ENCODE peak calls at places on chromosomes 6 and 20, in six cellular contexts. One of them, this sample, is unnamed.

GRCh38 chr6:149864578-149865535 is 698 bp upstream of the LRP11 start:
- DNase-seq in IMR-90: peak; percentile 77
- DNase-seq in H9: no peak
- DNase-seq in neuronal stem cell: peak; percentile 39
- DNase-seq in H1: no peak
- DNase-seq in mesendoderm: peak; percentile 73
- DNase-seq in this sample: peak; percentile 88

GRCh38 chr6:29641430-29642213 is 8.6 kb upstream of the GABBR1 start:
- DNase-seq in IMR-90: no peak
- DNase-seq in H9: no peak
- DNase-seq in neuronal stem cell: no peak
- DNase-seq in H1: no peak
- DNase-seq in mesendoderm: no peak
- DNase-seq in this sample: no peak

GRCh38 chr6:166365221-166365620 is 17.5 kb downstream of the MPC1 start:
- DNase-seq in IMR-90: peak; percentile 74
- DNase-seq in H9: no peak
- DNase-seq in neuronal stem cell: no peak
- DNase-seq in H1: no peak
- DNase-seq in mesendoderm: peak; percentile 81
- DNase-seq in this sample: peak; percentile 33

GRCh38 chr6:37517411-37517812 is 17.7 kb upstream of the CCDC167 start:
- DNase-seq in IMR-90: no peak
- DNase-seq in H9: no peak
- DNase-seq in neuronal stem cell: no peak
- DNase-seq in H1: no peak
- DNase-seq in mesendoderm: no peak
- DNase-seq in this sample: no peak

GRCh38 chr6:125745281-125746018 is 4.0 kb upstream of the HEY2 start:
- DNase-seq in IMR-90: no peak
- DNase-seq in H9: peak; percentile 83
- DNase-seq in neuronal stem cell: peak; percentile 21
- DNase-seq in H1: peak; percentile 88
- DNase-seq in mesendoderm: peak; percentile 61
- DNase-seq in this sample: no peak

GRCh38 chr6:156597130-156597529 is 180.0 kb upstream of the ARID1B start:
- DNase-seq in IMR-90: no peak
- DNase-seq in H9: no peak
- DNase-seq in neuronal stem cell: no peak
- DNase-seq in H1: no peak
- DNase-seq in mesendoderm: no peak
- DNase-seq in this sample: no peak

GRCh38 chr20:44209691-44210421 is 715 bp downstream of the OSER1 start:
- DNase-seq in IMR-90: peak; percentile 35
- DNase-seq in H9: no peak
- DNase-seq in neuronal stem cell: peak; percentile 47
- DNase-seq in H1: no peak
- DNase-seq in mesendoderm: peak; percentile 69
- DNase-seq in this sample: peak; percentile 64

GRCh38 chr6:99606670-99607415 is at the start of gene PRDM13:
- DNase-seq in IMR-90: no peak
- DNase-seq in H9: peak; percentile 59
- DNase-seq in neuronal stem cell: no peak
- DNase-seq in H1: no peak
- DNase-seq in mesendoderm: peak; percentile 51
- DNase-seq in this sample: no peak

GRCh38 chr6:35664945-35665344 is 23.8 kb downstream of the FKBP5 start:
- DNase-seq in IMR-90: peak; percentile 27
- DNase-seq in H9: no peak
- DNase-seq in neuronal stem cell: no peak
- DNase-seq in H1: no peak
- DNase-seq in mesendoderm: no peak
- DNase-seq in this sample: no peak

GRCh38 chr6:86793649-86794048 is 143.7 kb upstream of the HTR1E start:
- DNase-seq in IMR-90: no peak
- DNase-seq in H9: no peak
- DNase-seq in neuronal stem cell: no peak
- DNase-seq in H1: no peak
- DNase-seq in mesendoderm: no peak
- DNase-seq in this sample: no peak

GRCh38 chr6:3481640-3482039 is 24.8 kb upstream of the SLC22A23 start:
- DNase-seq in IMR-90: no peak
- DNase-seq in H9: no peak
- DNase-seq in neuronal stem cell: no peak
- DNase-seq in H1: no peak
- DNase-seq in mesendoderm: no peak
- DNase-seq in this sample: no peak

GRCh38 chr6:155481215-155481614 is 25.6 kb upstream of the NOX3 start:
- DNase-seq in IMR-90: peak; percentile 56
- DNase-seq in H9: no peak
- DNase-seq in neuronal stem cell: no peak
- DNase-seq in H1: no peak
- DNase-seq in mesendoderm: no peak
- DNase-seq in this sample: no peak

GRCh38 chr20:62856931-62857619 is 4.5 kb downstream of the TCFL5 start:
- DNase-seq in IMR-90: no peak
- DNase-seq in H9: no peak
- DNase-seq in neuronal stem cell: no peak
- DNase-seq in H1: no peak
- DNase-seq in mesendoderm: no peak
- DNase-seq in this sample: no peak

GRCh38 chr20:62855120-62855519 is 6.5 kb downstream of the TCFL5 start:
- DNase-seq in IMR-90: no peak
- DNase-seq in H9: no peak
- DNase-seq in neuronal stem cell: no peak
- DNase-seq in H1: no peak
- DNase-seq in mesendoderm: no peak
- DNase-seq in this sample: no peak

GRCh38 chr20:62860391-62860923 is 1.2 kb downstream of the TCFL5 start:
- DNase-seq in IMR-90: peak; percentile 45
- DNase-seq in H9: no peak
- DNase-seq in neuronal stem cell: no peak
- DNase-seq in H1: no peak
- DNase-seq in mesendoderm: peak; percentile 39
- DNase-seq in this sample: peak; percentile 52

GRCh38 chr20:62859721-62860120 is 1.9 kb downstream of the TCFL5 start:
- DNase-seq in IMR-90: no peak
- DNase-seq in H9: no peak
- DNase-seq in neuronal stem cell: no peak
- DNase-seq in H1: no peak
- DNase-seq in mesendoderm: no peak
- DNase-seq in this sample: no peak

GRCh38 chr20:62858059-62858458 is 3.6 kb downstream of the TCFL5 start:
- DNase-seq in IMR-90: no peak
- DNase-seq in H9: no peak
- DNase-seq in neuronal stem cell: no peak
- DNase-seq in H1: no peak
- DNase-seq in mesendoderm: no peak
- DNase-seq in this sample: no peak
- H2BK15ac ChIP-seq in IMR-90: no peak overlapping the region
- H2BK15ac ChIP-seq in H9: no peak overlapping the region
- H2BK15ac ChIP-seq in neuronal stem cell: no peak overlapping the region
- H2BK15ac ChIP-seq in H1: no peak overlapping the region
- H2BK15ac ChIP-seq in mesendoderm: no peak overlapping the region
- H2BK15ac ChIP-seq in this sample: no peak overlapping the region

GRCh38 chr20:58720890-58721289 is 28.3 kb downstream of the NPEPL1 start:
- DNase-seq in IMR-90: no peak
- DNase-seq in H9: no peak
- DNase-seq in neuronal stem cell: no peak
- DNase-seq in H1: no peak
- DNase-seq in mesendoderm: no peak
- DNase-seq in this sample: no peak
- H2BK15ac ChIP-seq in IMR-90: no peak overlapping the region
- H2BK15ac ChIP-seq in H9: no peak overlapping the region
- H2BK15ac ChIP-seq in neuronal stem cell: no peak overlapping the region
- H2BK15ac ChIP-seq in H1: no peak overlapping the region
- H2BK15ac ChIP-seq in mesendoderm: no peak overlapping the region
- H2BK15ac ChIP-seq in this sample: no peak overlapping the region

GRCh38 chr6:34003962-34004361 is 141.9 kb downstream of the GRM4 start:
- DNase-seq in IMR-90: no peak
- DNase-seq in H9: no peak
- DNase-seq in neuronal stem cell: no peak
- DNase-seq in H1: no peak
- DNase-seq in mesendoderm: no peak
- DNase-seq in this sample: no peak

GRCh38 chr6:33999567-33999966 is 146.3 kb downstream of the GRM4 start:
- DNase-seq in IMR-90: no peak
- DNase-seq in H9: no peak
- DNase-seq in neuronal stem cell: no peak
- DNase-seq in H1: no peak
- DNase-seq in mesendoderm: no peak
- DNase-seq in this sample: no peak

GRCh38 chr6:34001706-34002645 is 143.9 kb downstream of the GRM4 start:
- DNase-seq in IMR-90: no peak
- DNase-seq in H9: no peak
- DNase-seq in neuronal stem cell: no peak
- DNase-seq in H1: no peak
- DNase-seq in mesendoderm: no peak
- DNase-seq in this sample: no peak

GRCh38 chr6:33997265-33997664 is 148.6 kb downstream of the GRM4 start:
- DNase-seq in IMR-90: no peak
- DNase-seq in H9: no peak
- DNase-seq in neuronal stem cell: no peak
- DNase-seq in H1: no peak
- DNase-seq in mesendoderm: no peak
- DNase-seq in this sample: no peak

GRCh38 chr6:34000281-34000680 is 145.6 kb downstream of the GRM4 start:
- DNase-seq in IMR-90: no peak
- DNase-seq in H9: no peak
- DNase-seq in neuronal stem cell: no peak
- DNase-seq in H1: no peak
- DNase-seq in mesendoderm: no peak
- DNase-seq in this sample: no peak
- H2BK15ac ChIP-seq in IMR-90: no peak overlapping the region
- H2BK15ac ChIP-seq in H9: no peak overlapping the region
- H2BK15ac ChIP-seq in neuronal stem cell: peak overlapping the region; percentile 71
- H2BK15ac ChIP-seq in H1: no peak overlapping the region
- H2BK15ac ChIP-seq in mesendoderm: no peak overlapping the region
- H2BK15ac ChIP-seq in this sample: no peak overlapping the region

DNA sequence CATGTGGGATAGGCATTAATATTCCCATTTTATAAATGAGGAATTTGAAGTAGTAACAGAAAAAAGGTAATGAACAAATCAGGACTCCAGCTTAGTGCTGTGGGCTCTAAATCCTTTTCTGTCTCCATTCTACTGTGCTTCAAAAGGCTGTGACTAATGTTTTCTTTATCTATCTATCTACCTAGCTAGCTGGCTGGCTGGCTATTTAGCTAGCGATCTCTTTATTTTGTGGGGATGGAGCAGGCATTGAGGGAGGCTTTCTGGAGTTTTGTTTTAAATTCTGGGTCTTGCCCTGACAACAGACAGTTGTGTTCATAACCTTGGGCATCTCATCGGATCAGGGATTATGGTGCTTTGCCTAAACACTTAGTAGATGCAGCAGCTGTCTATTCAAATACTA is 139.2 kb downstream of the SOX4 start:
- DNase-seq in IMR-90: no peak
- DNase-seq in H9: no peak
- DNase-seq in neuronal stem cell: no peak
- DNase-seq in H1: no peak
- DNase-seq in mesendoderm: no peak
- DNase-seq in this sample: no peak
- H2BK15ac ChIP-seq in IMR-90: no peak overlapping the region
- H2BK15ac ChIP-seq in H9: no peak overlapping the region
- H2BK15ac ChIP-seq in neuronal stem cell: no peak overlapping the region
- H2BK15ac ChIP-seq in H1: no peak overlapping the region
- H2BK15ac ChIP-seq in mesendoderm: no peak overlapping the region
- H2BK15ac ChIP-seq in this sample: no peak overlapping the region

GRCh38 chr6:69627625-69628024 is 169.2 kb downstream of the LMBRD1 start:
- DNase-seq in IMR-90: no peak
- DNase-seq in H9: no peak
- DNase-seq in neuronal stem cell: no peak
- DNase-seq in H1: no peak
- DNase-seq in mesendoderm: no peak
- DNase-seq in this sample: no peak
- H2BK15ac ChIP-seq in IMR-90: no peak overlapping the region
- H2BK15ac ChIP-seq in H9: no peak overlapping the region
- H2BK15ac ChIP-seq in neuronal stem cell: no peak overlapping the region
- H2BK15ac ChIP-seq in H1: no peak overlapping the region
- H2BK15ac ChIP-seq in mesendoderm: no peak overlapping the region
- H2BK15ac ChIP-seq in this sample: no peak overlapping the region

GRCh38 chr20:51430198-51430950 is 112.1 kb downstream of the NFATC2 start:
- DNase-seq in IMR-90: no peak
- DNase-seq in H9: no peak
- DNase-seq in neuronal stem cell: no peak
- DNase-seq in H1: no peak
- DNase-seq in mesendoderm: no peak
- DNase-seq in this sample: no peak
- H2BK15ac ChIP-seq in IMR-90: no peak overlapping the region
- H2BK15ac ChIP-seq in H9: no peak overlapping the region
- H2BK15ac ChIP-seq in neuronal stem cell: no peak overlapping the region
- H2BK15ac ChIP-seq in H1: no peak overlapping the region
- H2BK15ac ChIP-seq in mesendoderm: no peak overlapping the region
- H2BK15ac ChIP-seq in this sample: no peak overlapping the region

DNA sequence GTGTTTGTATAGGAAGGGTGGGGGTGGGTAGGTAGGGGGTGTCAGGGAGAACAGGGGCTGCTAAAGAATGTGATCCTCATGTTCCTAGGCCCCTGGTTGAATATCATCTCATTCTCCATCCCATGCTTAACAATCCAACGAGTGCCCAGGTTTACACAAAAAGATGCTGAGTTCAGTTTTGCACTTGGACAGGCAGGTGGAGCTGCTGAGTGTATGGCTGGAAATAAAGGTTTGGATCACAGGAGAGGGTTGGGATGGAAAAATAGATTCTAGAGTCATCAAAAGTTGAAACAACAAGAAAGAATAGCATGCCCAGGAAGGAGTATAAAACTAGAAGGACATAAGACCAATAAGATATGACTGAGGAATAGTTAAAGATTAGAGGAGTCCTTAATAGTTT is 14.2 kb downstream of the CHD6 start:
- DNase-seq in IMR-90: no peak
- DNase-seq in H9: no peak
- DNase-seq in neuronal stem cell: no peak
- DNase-seq in H1: no peak
- DNase-seq in mesendoderm: no peak
- DNase-seq in this sample: no peak
- H2BK15ac ChIP-seq in IMR-90: no peak overlapping the region
- H2BK15ac ChIP-seq in H9: no peak overlapping the region
- H2BK15ac ChIP-seq in neuronal stem cell: no peak overlapping the region
- H2BK15ac ChIP-seq in H1: no peak overlapping the region
- H2BK15ac ChIP-seq in mesendoderm: no peak overlapping the region
- H2BK15ac ChIP-seq in this sample: no peak overlapping the region

GRCh38 chr6:170476360-170476759 is 76.7 kb downstream of the PSMB1 start:
- DNase-seq in IMR-90: no peak
- DNase-seq in H9: no peak
- DNase-seq in neuronal stem cell: no peak
- DNase-seq in H1: no peak
- DNase-seq in mesendoderm: no peak
- DNase-seq in this sample: no peak

GRCh38 chr6:170483413-170483812 is 69.7 kb downstream of the PSMB1 start:
- DNase-seq in IMR-90: no peak
- DNase-seq in H9: no peak
- DNase-seq in neuronal stem cell: no peak
- DNase-seq in H1: no peak
- DNase-seq in mesendoderm: no peak
- DNase-seq in this sample: no peak

GRCh38 chr6:170485159-170485558 is 67.9 kb downstream of the PSMB1 start:
- DNase-seq in IMR-90: no peak
- DNase-seq in H9: no peak
- DNase-seq in neuronal stem cell: no peak
- DNase-seq in H1: no peak
- DNase-seq in mesendoderm: no peak
- DNase-seq in this sample: no peak

GRCh38 chr6:170475118-170475517 is 78.0 kb downstream of the PSMB1 start:
- DNase-seq in IMR-90: no peak
- DNase-seq in H9: no peak
- DNase-seq in neuronal stem cell: no peak
- DNase-seq in H1: no peak
- DNase-seq in mesendoderm: no peak
- DNase-seq in this sample: no peak

GRCh38 chr6:170480045-170480714 is 72.9 kb downstream of the PSMB1 start:
- DNase-seq in IMR-90: peak; percentile 24
- DNase-seq in H9: peak; percentile 47
- DNase-seq in neuronal stem cell: no peak
- DNase-seq in H1: peak; percentile 2
- DNase-seq in mesendoderm: peak; percentile 59
- DNase-seq in this sample: no peak
- H2BK15ac ChIP-seq in IMR-90: no peak overlapping the region
- H2BK15ac ChIP-seq in H9: no peak overlapping the region
- H2BK15ac ChIP-seq in neuronal stem cell: no peak overlapping the region
- H2BK15ac ChIP-seq in H1: no peak overlapping the region
- H2BK15ac ChIP-seq in mesendoderm: no peak overlapping the region
- H2BK15ac ChIP-seq in this sample: no peak overlapping the region